ENCODE peak calls at places on chromosomes 5 and 9, in ten cellular contexts. W is lower lobe of right lung; C is stimulated activated CD4-positive, alpha-beta T cell treated with anti-CD3 and anti-CD28 coated beads, Interleukin-2, amount 100 ng/mL, for 48 hours; P is HCT116; N is GDM1; M is brain microvascular endothelial cell; F is activated CD4-positive, alpha-beta T cell treated with anti-CD3 and anti-CD28 coated beads, Interleukin-2, amount 10 ng/mL, durations not matched to agents 24 days and 14 days; A is endodermal cell; Y is naive thymus-derived CD8-positive, alpha-beta T cell; E is endothelial cell. Q is an unnamed sample.

GRCh38 chr5:172561151-172561550 is 79.9 kb upstream of the NEURL1B start:
- DNase-seq in P (no peak), Y (no peak), M (no peak), F (no peak), A (no peak), N (no peak), W (no peak), E (no peak), C (no peak), Q (no peak)

GRCh38 chr5:128216860-128217531 is 133.4 kb downstream of the SLC12A2 start:
- DNase-seq in W (no peak), C (no peak), F (no peak), M (peak), N (no peak), Y (no peak), A (no peak), E (no peak), P (no peak), Q (no peak)

GRCh38 chr5:158435161-158435616 is 576.2 kb upstream of the CLINT1 start:
- DNase-seq in P (no peak), C (peak), M (peak), A (no peak), N (no peak), F (peak), Y (peak), W (no peak), E (no peak), Q (no peak)

GRCh38 chr5:158822099-158822498 is 277.6 kb downstream of the EBF1 start:
- DNase-seq in A (no peak), M (no peak), C (no peak), F (no peak), P (no peak), Y (no peak), E (no peak), W (no peak), N (no peak), Q (no peak)

GRCh38 chr9:98964911-98965336 is 21.2 kb downstream of the COL15A1 start:
- DNase-seq in C (no peak), E (no peak), Y (no peak), P (no peak), N (no peak), M (no peak), W (no peak), A (no peak), F (no peak), Q (no peak)

GRCh38 chr5:88045931-88046461 is 222.6 kb downstream of the TMEM161B start:
- DNase-seq in N (no peak), Y (no peak), W (no peak), M (no peak), P (no peak), A (no peak), F (no peak), E (no peak), C (no peak), Q (no peak)

GRCh38 chr5:174145821-174146220 is 100.3 kb downstream of the NSG2 start:
- DNase-seq in W (no peak), M (no peak), Y (no peak), N (no peak), A (peak), F (no peak), C (peak), P (no peak), E (no peak), Q (no peak)

GRCh38 chr5:163766936-163767670 is 261.7 kb downstream of the MAT2B start:
- DNase-seq in A (no peak), N (no peak), E (no peak), W (no peak), C (no peak), M (no peak), P (no peak), Y (no peak), F (no peak), Q (no peak)

GRCh38 chr5:56984445-56984844 is 32.5 kb upstream of the MIER3 start:
- DNase-seq in E (no peak), W (no peak), A (no peak), C (no peak), P (no peak), N (no peak), M (no peak), F (peak), Y (no peak), Q (no peak)

GRCh38 chr5:165781703-165782102 is 2276.3 kb downstream of the MAT2B start:
- DNase-seq in W (no peak), M (no peak), A (no peak), N (no peak), Y (no peak), C (no peak), P (no peak), F (no peak), E (no peak), Q (no peak)

GRCh38 chr5:143338658-143339366 is 64.7 kb downstream of the NR3C1 start:
- DNase-seq in P (no peak), F (peak), A (no peak), C (no peak), Y (no peak), E (no peak), M (peak), N (no peak), W (no peak), Q (no peak)

GRCh38 chr9:91500509-91501011 is 76.9 kb upstream of the NFIL3 start:
- DNase-seq in C (no peak), A (no peak), E (no peak), M (peak), N (no peak), F (no peak), Y (no peak), W (no peak), P (peak), Q (peak)

GRCh38 chr5:111550282-111551020 is 38.1 kb upstream of the STARD4 start:
- DNase-seq in M (peak), P (peak), F (peak), E (peak), Y (peak), W (peak), N (peak), C (peak), A (peak), Q (peak)

GRCh38 chr9:121820286-121821005 is 169.0 kb downstream of the DAB2IP start:
- DNase-seq in A (peak), F (no peak), E (no peak), P (no peak), Y (no peak), W (no peak), N (no peak), M (no peak), C (no peak), Q (no peak)

GRCh38 chr9:137070906-137071275 is 534 bp upstream of the SAPCD2 start:
- DNase-seq in E (no peak), F (no peak), Y (no peak), C (no peak), A (no peak), P (no peak), W (no peak), N (no peak), M (no peak), Q (no peak)

GRCh38 chr9:93133641-93134017 is 422 bp downstream of the NINJ1 start:
- DNase-seq in W (peak), C (peak), E (peak), P (no peak), F (peak), M (peak), N (no peak), A (peak), Y (peak), Q (peak)

GRCh38 chr9:10999646-11000045 is 386.8 kb upstream of the PTPRD start:
- DNase-seq in F (no peak), W (no peak), Y (no peak), N (no peak), C (no peak), M (no peak), P (no peak), A (no peak), E (no peak), Q (no peak)

GRCh38 chr5:116256717-116257116 is 171.9 kb downstream of the COMMD10 start:
- DNase-seq in A (no peak), F (no peak), E (no peak), P (no peak), W (no peak), N (no peak), Y (no peak), C (no peak), M (no peak), Q (no peak)

GRCh38 chr5:149496166-149496565 is 55.1 kb downstream of the CSNK1A1 start:
- DNase-seq in A (no peak), Y (no peak), F (peak), M (no peak), N (no peak), E (no peak), W (no peak), C (no peak), P (no peak), Q (no peak)

GRCh38 chr5:112978836-112979235 is 2.2 kb downstream of the DCP2 start:
- DNase-seq in A (no peak), E (no peak), Y (no peak), P (no peak), W (no peak), F (no peak), C (no peak), M (no peak), N (no peak), Q (no peak)

GRCh38 chr9:86077286-86077685 is 22.1 kb downstream of the GOLM1 start:
- DNase-seq in M (no peak), Y (no peak), P (no peak), W (no peak), F (no peak), N (no peak), A (no peak), C (no peak), E (no peak), Q (no peak)

GRCh38 chr5:5339257-5339656 is 83.2 kb upstream of the ICE1 start:
- DNase-seq in C (no peak), W (no peak), E (no peak), N (no peak), Y (no peak), M (no peak), P (no peak), F (no peak), A (no peak), Q (no peak)

GRCh38 chr5:168472329-168472728 is 13.9 kb upstream of the RARS1 start:
- DNase-seq in P (no peak), Y (no peak), F (no peak), N (no peak), M (peak), A (no peak), E (no peak), C (no peak), W (no peak), Q (no peak)

GRCh38 chr5:67681703-67682102 is 485.1 kb upstream of the CD180 start:
- DNase-seq in M (no peak), E (no peak), A (no peak), N (no peak), Y (no peak), P (no peak), W (no peak), C (no peak), F (peak), Q (no peak)

GRCh38 chr9:98943682-98944129 is at the start of gene COL15A1:
- DNase-seq in Y (no peak), F (no peak), P (no peak), C (no peak), E (peak), A (peak), N (no peak), W (no peak), M (no peak), Q (no peak)

GRCh38 chr9:37984672-37985611 is 81.0 kb upstream of the SLC25A51 start:
- DNase-seq in A (no peak), E (no peak), W (no peak), P (no peak), M (peak), Y (no peak), C (no peak), F (no peak), N (no peak), Q (peak)